ENCODE peak calls at places on chromosomes 13 and 19, in four cellular contexts. One of them, this sample, is unnamed.

GRCh38 chr13:33401238-33401637 is 115.7 kb upstream of the STARD13 start:
- DNase-seq in kidney epithelial cell: no peak
- DNase-seq in cardiac fibroblast: no peak
- DNase-seq in nephron progenitor cell: no peak
- DNase-seq in this sample: no peak

GRCh38 chr13:80339841-80340642 is 884 bp downstream of the SPRY2 start:
- DNase-seq in kidney epithelial cell: no peak
- DNase-seq in cardiac fibroblast: peak; percentile 46
- DNase-seq in nephron progenitor cell: peak; percentile 50
- DNase-seq in this sample: no peak

GRCh38 chr19:28873301-28873700 is 339.6 kb downstream of the UQCRFS1 start:
- DNase-seq in kidney epithelial cell: no peak
- DNase-seq in cardiac fibroblast: no peak
- DNase-seq in nephron progenitor cell: no peak
- DNase-seq in this sample: no peak

GRCh38 chr13:29454931-29455481 is 140.5 kb downstream of the SLC7A1 start:
- DNase-seq in kidney epithelial cell: no peak
- DNase-seq in cardiac fibroblast: peak; percentile 14
- DNase-seq in nephron progenitor cell: no peak
- DNase-seq in this sample: peak; percentile 12

GRCh38 chr13:52850396-52851152 is 2.1 kb upstream of the PCDH8 start:
- DNase-seq in kidney epithelial cell: no peak
- DNase-seq in cardiac fibroblast: peak; percentile 61
- DNase-seq in nephron progenitor cell: peak; percentile 93
- DNase-seq in this sample: no peak

GRCh38 chr13:40878823-40879222 is 89.4 kb downstream of the SLC25A15 start:
- DNase-seq in kidney epithelial cell: no peak
- DNase-seq in cardiac fibroblast: no peak
- DNase-seq in nephron progenitor cell: no peak
- DNase-seq in this sample: no peak

GRCh38 chr19:55156202-55157063 is 1.1 kb downstream of the TNNI3 start:
- DNase-seq in kidney epithelial cell: no peak
- DNase-seq in cardiac fibroblast: peak; percentile 52
- DNase-seq in nephron progenitor cell: peak; percentile 93
- DNase-seq in this sample: no peak

GRCh38 chr19:3949997-3950859 is 17.4 kb downstream of the NMRK2 start:
- DNase-seq in kidney epithelial cell: no peak
- DNase-seq in cardiac fibroblast: no peak
- DNase-seq in nephron progenitor cell: no peak
- DNase-seq in this sample: no peak

GRCh38 chr13:24071423-24072075 is 89.0 kb upstream of the SPATA13 start:
- DNase-seq in kidney epithelial cell: no peak
- DNase-seq in cardiac fibroblast: peak; percentile 63
- DNase-seq in nephron progenitor cell: no peak
- DNase-seq in this sample: peak; percentile 36

GRCh38 chr13:51556740-51557139 is 27.5 kb upstream of the WDFY2 start:
- DNase-seq in kidney epithelial cell: no peak
- DNase-seq in cardiac fibroblast: no peak
- DNase-seq in nephron progenitor cell: no peak
- DNase-seq in this sample: no peak

GRCh38 chr13:109741966-109742365 is 44.4 kb downstream of the IRS2 start:
- DNase-seq in kidney epithelial cell: no peak
- DNase-seq in cardiac fibroblast: no peak
- DNase-seq in nephron progenitor cell: no peak
- DNase-seq in this sample: no peak

GRCh38 chr13:39982745-39983144 is 327.3 kb downstream of the COG6 start:
- DNase-seq in kidney epithelial cell: no peak
- DNase-seq in cardiac fibroblast: no peak
- DNase-seq in nephron progenitor cell: no peak
- DNase-seq in this sample: no peak

GRCh38 chr13:59112375-59112774 is 1051.4 kb downstream of the DIAPH3 start:
- DNase-seq in kidney epithelial cell: peak; percentile 91
- DNase-seq in cardiac fibroblast: peak; percentile 95
- DNase-seq in nephron progenitor cell: no peak
- DNase-seq in this sample: peak; percentile 81

GRCh38 chr19:15418112-15418587 is 638 bp downstream of the AKAP8L start:
- DNase-seq in kidney epithelial cell: no peak
- DNase-seq in cardiac fibroblast: peak; percentile 18
- DNase-seq in nephron progenitor cell: no peak
- DNase-seq in this sample: no peak

GRCh38 chr19:42125536-42125935 is 6.7 kb downstream of the POU2F2 start:
- DNase-seq in kidney epithelial cell: no peak
- DNase-seq in cardiac fibroblast: no peak
- DNase-seq in nephron progenitor cell: no peak
- DNase-seq in this sample: no peak
- TF ChIP-seq CTCF in kidney epithelial cell: no peak
- TF ChIP-seq CTCF in cardiac fibroblast: no peak
- TF ChIP-seq CTCF in nephron progenitor cell: no peak
- TF ChIP-seq CTCF in this sample: no peak

GRCh38 chr19:57068921-57069697 is 50.7 kb upstream of the USP29 start:
- DNase-seq in kidney epithelial cell: no peak
- DNase-seq in cardiac fibroblast: no peak
- DNase-seq in nephron progenitor cell: no peak
- DNase-seq in this sample: no peak
- TF ChIP-seq CTCF in kidney epithelial cell: peak; percentile 7
- TF ChIP-seq CTCF in cardiac fibroblast: no peak
- TF ChIP-seq CTCF in nephron progenitor cell: no peak
- TF ChIP-seq CTCF in this sample: no peak

GRCh38 chr13:95441326-95441725 is 111.2 kb upstream of the CLDN10 start:
- DNase-seq in kidney epithelial cell: no peak
- DNase-seq in cardiac fibroblast: no peak
- DNase-seq in nephron progenitor cell: no peak
- DNase-seq in this sample: no peak
- TF ChIP-seq CTCF in kidney epithelial cell: no peak
- TF ChIP-seq CTCF in cardiac fibroblast: no peak
- TF ChIP-seq CTCF in nephron progenitor cell: no peak
- TF ChIP-seq CTCF in this sample: no peak

DNA sequence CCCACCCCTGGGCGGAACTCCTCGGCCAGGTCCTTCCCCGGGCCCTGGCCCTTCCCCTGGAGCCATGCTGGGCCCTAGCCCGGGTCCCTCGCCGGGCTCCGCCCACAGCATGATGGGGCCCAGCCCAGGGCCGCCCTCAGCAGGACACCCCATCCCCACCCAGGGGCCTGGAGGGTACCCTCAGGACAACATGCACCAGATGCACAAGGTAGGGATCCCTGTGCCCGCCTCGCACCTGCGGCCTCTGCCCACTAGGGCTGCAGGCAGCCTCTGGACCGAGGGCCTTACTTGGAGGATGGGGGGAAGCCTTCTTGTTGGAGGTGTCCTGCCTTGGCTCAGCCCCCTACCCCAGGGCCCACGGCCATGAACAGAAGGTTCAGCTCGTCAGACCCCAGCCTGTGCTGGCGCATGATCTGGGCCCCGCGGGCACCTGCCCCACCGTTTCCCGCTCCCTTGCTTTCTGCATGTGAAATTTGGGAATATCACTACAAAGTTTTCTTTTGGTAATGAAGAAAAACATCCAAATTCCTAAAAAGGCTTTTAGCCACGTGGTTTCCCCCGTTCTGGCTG is 23.4 kb downstream of the SMARCA4 start:
- DNase-seq in kidney epithelial cell: no peak
- DNase-seq in cardiac fibroblast: no peak
- DNase-seq in nephron progenitor cell: no peak
- DNase-seq in this sample: no peak
- TF ChIP-seq CTCF in kidney epithelial cell: no peak
- TF ChIP-seq CTCF in cardiac fibroblast: no peak
- TF ChIP-seq CTCF in nephron progenitor cell: no peak
- TF ChIP-seq CTCF in this sample: no peak

DNA sequence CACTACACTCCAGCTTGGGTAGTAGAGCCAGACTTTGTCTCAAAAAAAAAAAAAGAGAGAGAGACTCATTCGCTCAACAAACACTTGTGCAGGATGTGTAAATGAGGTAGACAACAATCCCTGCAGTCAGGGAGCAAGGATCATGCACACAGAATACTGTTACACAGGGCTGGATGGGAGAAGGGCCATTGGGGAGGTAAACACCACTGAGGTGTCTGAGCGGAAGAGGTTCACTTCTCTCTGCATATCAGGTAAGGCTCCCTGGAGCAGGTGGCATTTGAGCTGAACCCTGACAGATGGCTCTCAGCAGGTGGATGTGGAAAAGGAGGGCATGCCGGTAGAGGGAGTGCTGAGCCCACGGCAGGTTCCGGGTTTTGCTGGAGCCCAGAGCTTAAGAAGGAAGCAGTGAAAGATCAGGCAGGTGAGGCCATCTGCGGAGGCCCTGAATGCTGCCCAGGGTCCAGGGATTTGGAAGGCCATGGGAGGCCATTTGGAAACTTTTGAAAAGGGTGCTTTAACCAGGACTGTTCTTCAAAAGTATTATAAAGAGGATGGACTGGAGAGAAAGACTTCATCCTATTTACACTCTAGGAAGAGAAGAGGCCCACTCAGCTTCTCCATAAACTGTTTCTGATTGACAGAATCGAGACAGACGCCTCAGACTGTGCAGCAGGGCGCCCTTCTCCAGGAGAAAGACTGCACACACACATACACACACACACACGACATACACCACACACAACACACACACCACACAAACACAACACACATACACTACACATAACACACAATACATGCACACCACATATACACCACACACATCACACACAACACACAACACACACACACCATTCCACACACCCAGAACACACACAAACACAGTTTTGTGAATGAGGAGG is 199.4 kb downstream of the USP12 start:
- DNase-seq in kidney epithelial cell: no peak
- DNase-seq in cardiac fibroblast: no peak
- DNase-seq in nephron progenitor cell: peak; percentile 21
- DNase-seq in this sample: no peak
- TF ChIP-seq CTCF in kidney epithelial cell: peak; percentile 78
- TF ChIP-seq CTCF in cardiac fibroblast: peak; percentile 11
- TF ChIP-seq CTCF in nephron progenitor cell: peak; percentile 29
- TF ChIP-seq CTCF in this sample: peak; percentile 61

GRCh38 chr19:58558623-58559274 is 338 bp upstream of the UBE2M start:
- DNase-seq in kidney epithelial cell: peak; percentile 94
- DNase-seq in cardiac fibroblast: peak; percentile 99
- DNase-seq in nephron progenitor cell: peak; percentile 100
- DNase-seq in this sample: peak; percentile 93

GRCh38 chr19:58558066-58558622 is at the start of gene UBE2M:
- DNase-seq in kidney epithelial cell: no peak
- DNase-seq in cardiac fibroblast: no peak
- DNase-seq in nephron progenitor cell: peak; percentile 79
- DNase-seq in this sample: no peak

GRCh38 chr19:58560007-58560887 is 1.8 kb upstream of the UBE2M start:
- DNase-seq in kidney epithelial cell: no peak
- DNase-seq in cardiac fibroblast: no peak
- DNase-seq in nephron progenitor cell: no peak
- DNase-seq in this sample: no peak

GRCh38 chr19:58560921-58561320 is 2.5 kb upstream of the UBE2M start:
- DNase-seq in kidney epithelial cell: no peak
- DNase-seq in cardiac fibroblast: no peak
- DNase-seq in nephron progenitor cell: no peak
- DNase-seq in this sample: no peak

DNA sequence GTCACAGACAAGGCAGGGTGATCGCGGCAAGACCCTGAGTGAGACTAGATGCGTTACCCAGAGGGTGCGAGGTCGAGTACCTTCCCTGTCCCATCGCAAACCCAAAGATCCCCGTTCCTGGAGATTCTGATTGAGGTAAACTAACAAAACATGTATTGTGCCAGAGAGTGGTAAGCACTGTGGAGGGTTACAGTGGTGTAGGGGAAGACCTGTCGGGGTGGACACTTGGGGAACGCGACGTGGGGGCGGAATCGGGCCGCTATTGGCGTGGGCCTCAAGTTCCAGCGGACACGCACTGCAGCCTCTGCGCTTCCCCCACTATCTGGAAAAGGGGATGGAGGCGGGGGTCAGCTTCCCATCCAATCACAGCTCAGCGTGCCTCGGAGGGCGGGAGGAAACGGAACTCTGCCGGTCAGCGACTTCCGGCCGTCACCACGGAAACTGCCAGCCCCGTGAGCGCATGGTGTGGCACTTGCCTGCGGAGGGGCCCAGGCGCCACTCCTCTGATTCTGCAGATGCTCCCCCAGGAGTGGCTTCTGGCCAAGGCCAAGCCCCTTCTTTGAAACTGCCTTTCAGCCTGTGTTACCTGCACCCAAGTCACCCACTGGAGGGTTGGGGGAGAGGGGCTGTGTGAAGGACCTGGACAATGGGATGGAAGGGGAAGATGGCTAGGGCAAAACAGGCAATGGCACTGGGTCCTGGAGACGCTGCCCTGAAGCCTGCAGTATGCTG is 1.0 kb upstream of the UBE2M start:
- DNase-seq in kidney epithelial cell: no peak
- DNase-seq in cardiac fibroblast: peak; percentile 95
- DNase-seq in nephron progenitor cell: peak; percentile 87
- DNase-seq in this sample: peak; percentile 64
- TF ChIP-seq CTCF in kidney epithelial cell: no peak
- TF ChIP-seq CTCF in cardiac fibroblast: no peak
- TF ChIP-seq CTCF in nephron progenitor cell: no peak
- TF ChIP-seq CTCF in this sample: no peak

GRCh38 chr19:2122251-2122650 is 25.5 kb downstream of the IZUMO4 start:
- DNase-seq in kidney epithelial cell: no peak
- DNase-seq in cardiac fibroblast: no peak
- DNase-seq in nephron progenitor cell: no peak
- DNase-seq in this sample: no peak

GRCh38 chr19:2121416-2122051 is 24.8 kb downstream of the IZUMO4 start:
- DNase-seq in kidney epithelial cell: no peak
- DNase-seq in cardiac fibroblast: no peak
- DNase-seq in nephron progenitor cell: no peak
- DNase-seq in this sample: no peak

GRCh38 chr19:2118438-2118837 is 21.7 kb downstream of the IZUMO4 start:
- DNase-seq in kidney epithelial cell: no peak
- DNase-seq in cardiac fibroblast: no peak
- DNase-seq in nephron progenitor cell: no peak
- DNase-seq in this sample: no peak

GRCh38 chr19:2120821-2121220 is 24.1 kb downstream of the IZUMO4 start:
- DNase-seq in kidney epithelial cell: no peak
- DNase-seq in cardiac fibroblast: no peak
- DNase-seq in nephron progenitor cell: no peak
- DNase-seq in this sample: no peak

DNA sequence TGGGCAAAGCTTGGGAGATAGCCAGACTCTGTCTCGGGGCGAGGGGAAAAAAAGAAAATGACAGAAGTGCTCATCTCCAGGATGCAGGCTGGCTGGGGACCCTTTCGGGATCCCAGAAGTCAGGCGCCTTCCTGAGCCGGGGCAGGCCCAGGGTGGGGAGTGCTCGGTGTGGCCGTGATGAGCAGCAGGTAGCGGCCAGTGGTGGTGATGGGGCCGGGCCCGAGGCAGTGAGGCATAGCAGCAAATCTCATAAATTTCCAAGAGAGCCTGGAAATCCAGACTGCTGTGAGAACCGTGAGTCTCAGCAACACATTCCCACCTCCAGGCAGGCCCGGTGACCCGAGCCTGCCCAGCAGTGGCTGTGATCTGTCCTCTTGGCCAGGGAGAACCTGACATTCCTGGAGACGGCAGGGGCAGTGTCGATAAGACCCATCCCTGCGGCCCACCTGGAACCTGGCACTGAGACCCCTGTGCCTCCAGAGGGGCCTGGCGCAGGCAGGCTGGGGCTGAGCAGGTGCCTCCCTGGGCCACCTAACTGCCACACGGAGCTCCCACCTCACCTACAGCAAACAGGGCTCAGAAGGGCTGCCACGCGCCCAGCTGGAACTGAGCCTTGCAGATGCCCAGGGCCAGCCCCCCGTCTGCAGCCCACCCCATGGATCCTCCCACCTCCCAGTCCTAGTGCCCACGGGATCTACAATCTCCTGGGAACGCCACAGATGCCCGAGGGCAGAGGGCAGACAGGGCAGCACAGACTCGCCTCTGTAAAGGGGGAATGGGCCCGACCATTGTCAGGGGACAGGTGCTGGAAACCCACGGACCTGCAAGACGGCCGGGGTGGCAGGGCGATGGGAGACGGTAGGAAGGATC is 23.4 kb downstream of the IZUMO4 start:
- DNase-seq in kidney epithelial cell: no peak
- DNase-seq in cardiac fibroblast: no peak
- DNase-seq in nephron progenitor cell: peak; percentile 9
- DNase-seq in this sample: no peak
- TF ChIP-seq CTCF in kidney epithelial cell: no peak
- TF ChIP-seq CTCF in cardiac fibroblast: no peak
- TF ChIP-seq CTCF in nephron progenitor cell: no peak
- TF ChIP-seq CTCF in this sample: no peak

This sample was measured in BJ.